ENCODE peak calls at places on chromosome 14, in four cellular contexts. One of them, this sample, is unnamed. For H3K4me1, the result is how much of the 10 kb centered on the place peaks cover.

GRCh38 chr14:84273181-84273580 is 1256.8 kb upstream of the FLRT2 start:
- DNase-seq in left lung: no peak
- DNase-seq in tibial artery: no peak
- DNase-seq in upper lobe of right lung: no peak
- DNase-seq in this sample: no peak

GRCh38 chr14:65910108-65910507 is 497.6 kb downstream of the FUT8 start:
- DNase-seq in left lung: no peak
- DNase-seq in tibial artery: no peak
- DNase-seq in upper lobe of right lung: no peak
- DNase-seq in this sample: no peak

GRCh38 chr14:35533357-35534129 is 421 bp upstream of the INSM2 start:
- DNase-seq in left lung: peak
- DNase-seq in tibial artery: no peak
- DNase-seq in upper lobe of right lung: peak
- DNase-seq in this sample: peak

GRCh38 chr14:21987937-21988336 is 314.3 kb upstream of the OR4E1 start:
- DNase-seq in left lung: no peak
- DNase-seq in tibial artery: no peak
- DNase-seq in upper lobe of right lung: no peak
- DNase-seq in this sample: no peak

GRCh38 chr14:90959344-90959743 is 101.1 kb downstream of the RPS6KA5 start:
- DNase-seq in left lung: no peak
- DNase-seq in tibial artery: no peak
- DNase-seq in upper lobe of right lung: no peak
- DNase-seq in this sample: no peak

GRCh38 chr14:75041613-75042012 is 9.7 kb downstream of the MLH3 start:
- DNase-seq in left lung: no peak
- DNase-seq in tibial artery: no peak
- DNase-seq in upper lobe of right lung: no peak
- DNase-seq in this sample: no peak

GRCh38 chr14:56065621-56066295 is 52.5 kb upstream of the PELI2 start:
- DNase-seq in left lung: no peak
- DNase-seq in tibial artery: no peak
- DNase-seq in upper lobe of right lung: no peak
- DNase-seq in this sample: no peak

GRCh38 chr14:101058571-101058970 is 155.0 kb upstream of the RTL1 start:
- DNase-seq in left lung: no peak
- DNase-seq in tibial artery: no peak
- DNase-seq in upper lobe of right lung: no peak
- DNase-seq in this sample: no peak

GRCh38 chr14:26765768-26766550 is 168.1 kb upstream of the NOVA1 start:
- DNase-seq in left lung: no peak
- DNase-seq in tibial artery: no peak
- DNase-seq in upper lobe of right lung: no peak
- DNase-seq in this sample: no peak

GRCh38 chr14:72332871-72333270 is 400.6 kb downstream of the RGS6 start:
- DNase-seq in left lung: no peak
- DNase-seq in tibial artery: no peak
- DNase-seq in upper lobe of right lung: no peak
- DNase-seq in this sample: no peak

GRCh38 chr14:72665259-72665658 is 228.6 kb downstream of the DPF3 start:
- DNase-seq in left lung: no peak
- DNase-seq in tibial artery: no peak
- DNase-seq in upper lobe of right lung: no peak
- DNase-seq in this sample: no peak

GRCh38 chr14:77965919-77966435 is 166.1 kb downstream of the ADCK1 start:
- DNase-seq in left lung: peak
- DNase-seq in tibial artery: no peak
- DNase-seq in upper lobe of right lung: peak
- DNase-seq in this sample: peak

GRCh38 chr14:55731881-55732498 is 152.0 kb downstream of the KTN1 start:
- DNase-seq in left lung: no peak
- DNase-seq in tibial artery: no peak
- DNase-seq in upper lobe of right lung: no peak
- DNase-seq in this sample: no peak

GRCh38 chr14:91103116-91103515 is 10.8 kb upstream of the DGLUCY start:
- DNase-seq in left lung: no peak
- DNase-seq in tibial artery: no peak
- DNase-seq in upper lobe of right lung: no peak
- DNase-seq in this sample: no peak

GRCh38 chr14:90551070-90551704 is 154.4 kb downstream of the CALM1 start:
- DNase-seq in left lung: no peak
- DNase-seq in tibial artery: no peak
- DNase-seq in upper lobe of right lung: no peak
- DNase-seq in this sample: no peak

GRCh38 chr14:34872822-34873590 is 2.2 kb downstream of the BAZ1A start:
- DNase-seq in left lung: no peak
- DNase-seq in tibial artery: no peak
- DNase-seq in upper lobe of right lung: no peak
- DNase-seq in this sample: no peak

GRCh38 chr14:93280743-93281142 is 52.1 kb downstream of the BTBD7 start:
- DNase-seq in left lung: no peak
- DNase-seq in tibial artery: no peak
- DNase-seq in upper lobe of right lung: no peak
- DNase-seq in this sample: no peak

GRCh38 chr14:94180655-94181271 is 6.6 kb downstream of the PPP4R4 start:
- DNase-seq in left lung: no peak
- DNase-seq in tibial artery: no peak
- DNase-seq in upper lobe of right lung: no peak
- DNase-seq in this sample: no peak

GRCh38 chr14:58466459-58466858 is 38.9 kb downstream of the KIAA0586 start:
- DNase-seq in left lung: no peak
- DNase-seq in tibial artery: no peak
- DNase-seq in upper lobe of right lung: no peak
- DNase-seq in this sample: no peak

GRCh38 chr14:73719791-73720190 is 5.6 kb upstream of the PNMA1 start:
- DNase-seq in left lung: no peak
- DNase-seq in tibial artery: no peak
- DNase-seq in upper lobe of right lung: no peak
- DNase-seq in this sample: no peak

GRCh38 chr14:67428501-67429031 is 16.6 kb upstream of the PLEK2 start:
- DNase-seq in left lung: no peak
- DNase-seq in tibial artery: no peak
- DNase-seq in upper lobe of right lung: no peak
- DNase-seq in this sample: no peak

GRCh38 chr14:50045039-50045711 is 71.2 kb downstream of the VCPKMT start:
- DNase-seq in left lung: peak
- DNase-seq in tibial artery: peak
- DNase-seq in upper lobe of right lung: peak
- DNase-seq in this sample: peak

GRCh38 chr14:47626151-47627035 is 49.0 kb downstream of the MDGA2 start:
- DNase-seq in left lung: peak
- DNase-seq in tibial artery: no peak
- DNase-seq in upper lobe of right lung: no peak
- DNase-seq in this sample: no peak

GRCh38 chr14:79629891-79630560 is 581.3 kb downstream of the DIO2 start:
- DNase-seq in left lung: no peak
- DNase-seq in tibial artery: no peak
- DNase-seq in upper lobe of right lung: no peak
- DNase-seq in this sample: no peak

GRCh38 chr14:73465833-73466532 is 7.6 kb upstream of the NUMB start:
- DNase-seq in left lung: no peak
- DNase-seq in tibial artery: no peak
- DNase-seq in upper lobe of right lung: no peak
- DNase-seq in this sample: no peak

GRCh38 chr14:23061995-23062394 is 4.7 kb upstream of the CDH24 start:
- DNase-seq in left lung: no peak
- DNase-seq in tibial artery: peak
- DNase-seq in upper lobe of right lung: no peak
- DNase-seq in this sample: no peak

GRCh38 chr14:37493606-37494005 is 101.4 kb downstream of the FOXA1 start:
- DNase-seq in left lung: no peak
- DNase-seq in tibial artery: no peak
- DNase-seq in upper lobe of right lung: no peak
- DNase-seq in this sample: no peak

GRCh38 chr14:66070542-66071319 is 415.4 kb upstream of the CCDC196 start:
- DNase-seq in left lung: no peak
- DNase-seq in tibial artery: no peak
- DNase-seq in upper lobe of right lung: no peak
- DNase-seq in this sample: no peak

GRCh38 chr14:35480119-35480769 is 53.7 kb upstream of the INSM2 start:
- DNase-seq in left lung: no peak
- DNase-seq in tibial artery: no peak
- DNase-seq in upper lobe of right lung: no peak
- DNase-seq in this sample: no peak

GRCh38 chr14:21894003-21894897 is 220.6 kb upstream of the OR4E1 start:
- DNase-seq in left lung: no peak
- DNase-seq in tibial artery: no peak
- DNase-seq in upper lobe of right lung: no peak
- DNase-seq in this sample: no peak

GRCh38 chr14:44449694-44450093 is 57.4 kb downstream of the FSCB start:
- DNase-seq in left lung: no peak
- DNase-seq in tibial artery: no peak
- DNase-seq in upper lobe of right lung: no peak
- DNase-seq in this sample: no peak

GRCh38 chr14:54392131-54392859 is 4.5 kb upstream of the CDKN3 start:
- DNase-seq in left lung: no peak
- DNase-seq in tibial artery: no peak
- DNase-seq in upper lobe of right lung: no peak
- DNase-seq in this sample: no peak

GRCh38 chr14:73426877-73427276 is 31.5 kb downstream of the NUMB start:
- DNase-seq in left lung: no peak
- DNase-seq in tibial artery: no peak
- DNase-seq in upper lobe of right lung: peak
- DNase-seq in this sample: no peak

GRCh38 chr14:35543006-35543405 is 9.0 kb downstream of the INSM2 start:
- DNase-seq in left lung: no peak
- DNase-seq in tibial artery: no peak
- DNase-seq in upper lobe of right lung: no peak
- DNase-seq in this sample: no peak

GRCh38 chr14:32896979-32897723 is 41.5 kb upstream of the NPAS3 start:
- DNase-seq in left lung: no peak
- DNase-seq in tibial artery: no peak
- DNase-seq in upper lobe of right lung: no peak
- DNase-seq in this sample: no peak

GRCh38 chr14:100670017-100670974 is 56.4 kb upstream of the DLK1 start:
- DNase-seq in left lung: no peak
- DNase-seq in tibial artery: no peak
- DNase-seq in upper lobe of right lung: no peak
- DNase-seq in this sample: no peak

GRCh38 chr14:34713681-34714319 is 593 bp downstream of the CFL2 start:
- DNase-seq in left lung: no peak
- DNase-seq in tibial artery: peak
- DNase-seq in upper lobe of right lung: peak
- DNase-seq in this sample: peak

GRCh38 chr14:67515386-67516079 is 17.6 kb upstream of the PLEKHH1 start:
- DNase-seq in left lung: peak
- DNase-seq in tibial artery: peak
- DNase-seq in upper lobe of right lung: peak
- DNase-seq in this sample: peak

GRCh38 chr14:30906752-30907658 is 32.6 kb downstream of the COCH start:
- DNase-seq in left lung: no peak
- DNase-seq in tibial artery: no peak
- DNase-seq in upper lobe of right lung: no peak
- DNase-seq in this sample: no peak
- TF ChIP-seq CTCF in left lung: no peak
- TF ChIP-seq CTCF in tibial artery: no peak
- TF ChIP-seq CTCF in upper lobe of right lung: peak
- TF ChIP-seq CTCF in this sample: no peak

DNA sequence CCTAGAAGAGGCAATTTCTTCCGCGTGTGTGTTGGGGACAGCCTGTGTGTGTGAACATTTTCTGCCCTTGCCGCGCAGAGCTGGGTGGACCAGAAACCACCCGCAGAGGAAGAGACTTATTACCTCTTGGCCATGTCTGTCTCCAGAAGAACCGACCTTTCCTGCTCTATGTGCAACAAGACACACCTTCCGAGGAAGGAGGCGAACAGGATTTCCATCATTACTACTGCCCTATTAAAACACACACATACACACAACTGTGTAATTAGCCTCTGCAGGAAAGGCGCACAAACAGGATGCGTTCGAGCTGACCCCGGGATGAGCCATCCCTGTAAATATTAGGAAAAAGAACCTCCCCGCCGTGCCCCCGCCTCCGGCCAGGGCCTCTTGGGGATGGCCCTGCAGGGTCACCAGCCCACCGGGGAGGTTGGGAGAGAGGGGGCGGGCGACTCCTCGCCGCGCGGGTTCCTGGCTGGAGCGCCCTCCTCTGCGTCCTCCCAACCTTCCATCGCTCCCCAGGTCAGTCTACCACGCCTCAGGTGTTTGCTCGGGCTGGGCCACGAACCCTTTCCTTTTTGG is 484 bp upstream of the PRKCH start:
- DNase-seq in left lung: no peak
- DNase-seq in tibial artery: no peak
- DNase-seq in upper lobe of right lung: peak
- DNase-seq in this sample: no peak
- H3K4me1 ChIP-seq in left lung: under half
- H3K4me1 ChIP-seq in tibial artery: under half
- H3K4me1 ChIP-seq in upper lobe of right lung: under half
- H3K4me1 ChIP-seq in this sample: under half

DNA sequence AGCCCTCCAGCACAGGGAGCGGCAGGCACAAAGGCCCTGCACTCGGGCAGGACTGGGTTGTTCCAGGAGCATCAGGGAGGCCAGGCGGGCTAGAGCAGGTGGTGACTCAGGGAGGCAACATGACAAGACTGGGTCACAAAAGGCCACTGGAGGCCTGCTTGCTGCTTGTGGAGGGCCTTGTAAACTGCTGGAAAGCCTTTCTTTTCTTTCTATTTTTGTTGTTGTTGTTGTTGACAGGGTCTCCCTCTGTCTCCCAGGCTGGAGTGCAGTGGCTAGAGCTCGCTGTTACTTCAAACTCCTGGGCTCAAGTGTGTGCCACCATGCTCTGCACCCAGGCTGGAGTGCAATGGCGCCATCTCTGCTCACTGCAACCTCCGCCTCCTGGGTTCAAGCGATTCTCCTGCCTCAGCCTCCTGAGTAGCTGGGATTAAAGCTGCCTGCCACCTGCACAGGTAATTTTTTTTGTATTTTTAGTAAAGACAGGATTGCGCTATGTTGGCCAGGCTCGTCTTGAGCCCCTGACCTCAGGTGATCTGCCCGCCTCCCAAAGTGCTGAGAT is 11.8 kb upstream of the RCOR1 start:
- DNase-seq in left lung: peak
- DNase-seq in tibial artery: no peak
- DNase-seq in upper lobe of right lung: no peak
- DNase-seq in this sample: no peak
- TF ChIP-seq CTCF in left lung: no peak
- TF ChIP-seq CTCF in tibial artery: no peak
- TF ChIP-seq CTCF in upper lobe of right lung: no peak
- TF ChIP-seq CTCF in this sample: no peak

DNA sequence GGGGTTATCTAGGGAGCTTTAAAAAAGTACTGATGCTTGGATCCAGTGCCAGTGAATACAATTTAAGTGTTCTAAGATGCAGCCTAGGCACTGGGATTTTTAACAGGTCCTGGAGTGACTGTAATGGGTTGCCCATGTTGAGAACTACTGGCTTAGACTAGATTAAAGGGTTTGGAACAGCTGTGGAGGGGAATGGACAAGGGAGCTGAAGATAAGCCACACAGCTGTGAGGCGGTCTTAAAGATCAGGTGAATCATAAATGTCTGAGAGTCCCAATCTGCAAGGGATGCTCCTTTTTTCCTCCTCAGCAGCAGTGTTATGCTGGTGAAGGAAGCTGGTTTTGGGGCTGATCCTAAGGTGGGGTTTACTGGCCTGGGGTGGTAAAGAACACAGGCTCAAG is 35.5 kb upstream of the FRMD6 start:
- DNase-seq in left lung: no peak
- DNase-seq in tibial artery: no peak
- DNase-seq in upper lobe of right lung: no peak
- DNase-seq in this sample: no peak
- H3K4me1 ChIP-seq in left lung: under half
- H3K4me1 ChIP-seq in tibial artery: under half
- H3K4me1 ChIP-seq in upper lobe of right lung: under half
- H3K4me1 ChIP-seq in this sample: under half